ENCODE peak calls at places on chromosomes 2 and 18, in seven cellular contexts. Z is cardiac muscle cell, V is left ventricle myocardium inferior, S is colonic mucosa, H is lower leg skin, Q is mesothelial cell of epicardium, L is stomach. D is an unnamed sample.
A peak's percentile ranks its signal among the peaks of the same experiment; 100 is the strongest.

GRCh38 chr2:47321006-47321405 is 82.0 kb upstream of the MSH2 start:
- DNase-seq in Z (no peak), V (no peak), S (no peak), H (no peak), Q (no peak), L (no peak), D (no peak)

GRCh38 chr2:136539355-136539754 is 226.0 kb upstream of the THSD7B start:
- DNase-seq in Z (no peak), V (no peak), S (no peak), H (no peak), Q (no peak), L (no peak), D (no peak)

GRCh38 chr2:129479892-129480291 is 499.6 kb upstream of the RAB6C start:
- DNase-seq in Z (no peak), V (no peak), S (no peak), H (no peak), Q (no peak), L (no peak), D (no peak)

GRCh38 chr2:174634130-174635014 is 36.8 kb upstream of the WIPF1 start:
- DNase-seq in Z (no peak), V (no peak), S (no peak), H (no peak), Q (no peak), L (no peak), D (peak; percentile 29)

GRCh38 chr2:69097148-69097610 is 84.2 kb downstream of the ANTXR1 start:
- DNase-seq in Z (peak; percentile 46), V (no peak), S (no peak), H (no peak), Q (no peak), L (no peak), D (no peak)

GRCh38 chr2:183172220-183172887 is 48.1 kb downstream of the NUP35 start:
- DNase-seq in Z (no peak), V (no peak), S (no peak), H (no peak), Q (no peak), L (no peak), D (no peak)

GRCh38 chr2:72886505-72887031 is 640 bp upstream of the SPR start:
- DNase-seq in Z (no peak), V (no peak), S (no peak), H (no peak), Q (no peak), L (no peak), D (no peak)

GRCh38 chr2:53877112-53877511 is 17.3 kb upstream of the GPR75 start:
- DNase-seq in Z (no peak), V (no peak), S (no peak), H (no peak), Q (no peak), L (no peak), D (no peak)

GRCh38 chr2:172086349-172087190 is 1.3 kb downstream of the DLX1 start:
- DNase-seq in Z (no peak), V (no peak), S (peak; percentile 60), H (peak; percentile 17), Q (peak; percentile 30), L (no peak), D (no peak)

GRCh38 chr18:59271606-59272220 is 1.5 kb downstream of the RAX start:
- DNase-seq in Z (no peak), V (no peak), S (no peak), H (no peak), Q (no peak), L (no peak), D (no peak)

GRCh38 chr2:219727771-219728429 is 100.5 kb downstream of the SLC4A3 start:
- DNase-seq in Z (peak; percentile 78), V (no peak), S (no peak), H (no peak), Q (no peak), L (no peak), D (no peak)

GRCh38 chr18:22683196-22683676 is 249.9 kb upstream of the RBBP8 start:
- DNase-seq in Z (peak; percentile 86), V (peak; percentile 47), S (peak; percentile 98), H (no peak), Q (peak; percentile 90), L (peak; percentile 91), D (no peak)

GRCh38 chr18:58097127-58097906 is 53.3 kb downstream of the NEDD4L start:
- DNase-seq in Z (peak; percentile 14), V (no peak), S (no peak), H (no peak), Q (no peak), L (peak; percentile 51), D (no peak)

GRCh38 chr2:62455957-62456692 is 49.9 kb downstream of the TMEM17 start:
- DNase-seq in Z (no peak), V (no peak), S (no peak), H (no peak), Q (no peak), L (no peak), D (no peak)

GRCh38 chr2:162107361-162107901 is 33.4 kb upstream of the DPP4 start:
- DNase-seq in Z (no peak), V (no peak), S (no peak), H (no peak), Q (no peak), L (no peak), D (no peak)

GRCh38 chr2:70475266-70475665 is 78.4 kb downstream of the TGFA start:
- DNase-seq in Z (no peak), V (no peak), S (no peak), H (no peak), Q (no peak), L (no peak), D (no peak)

GRCh38 chr2:180202591-180202990 is 195.5 kb upstream of the CWC22 start:
- DNase-seq in Z (peak; percentile 56), V (no peak), S (no peak), H (no peak), Q (no peak), L (no peak), D (no peak)

GRCh38 chr18:24026457-24026856 is 11.9 kb downstream of the TTC39C start:
- DNase-seq in Z (no peak), V (no peak), S (peak; percentile 53), H (peak; percentile 52), Q (no peak), L (no peak), D (no peak)

GRCh38 chr18:24031318-24031717 is 16.8 kb downstream of the TTC39C start:
- DNase-seq in Z (no peak), V (no peak), S (no peak), H (no peak), Q (no peak), L (no peak), D (no peak)

GRCh38 chr18:24027156-24027555 is 12.6 kb downstream of the TTC39C start:
- DNase-seq in Z (peak; percentile 96), V (peak; percentile 29), S (no peak), H (peak; percentile 78), Q (no peak), L (no peak), D (no peak)

GRCh38 chr18:24033644-24034412 is 19.3 kb downstream of the TTC39C start:
- DNase-seq in Z (no peak), V (no peak), S (no peak), H (no peak), Q (no peak), L (no peak), D (no peak)

DNA sequence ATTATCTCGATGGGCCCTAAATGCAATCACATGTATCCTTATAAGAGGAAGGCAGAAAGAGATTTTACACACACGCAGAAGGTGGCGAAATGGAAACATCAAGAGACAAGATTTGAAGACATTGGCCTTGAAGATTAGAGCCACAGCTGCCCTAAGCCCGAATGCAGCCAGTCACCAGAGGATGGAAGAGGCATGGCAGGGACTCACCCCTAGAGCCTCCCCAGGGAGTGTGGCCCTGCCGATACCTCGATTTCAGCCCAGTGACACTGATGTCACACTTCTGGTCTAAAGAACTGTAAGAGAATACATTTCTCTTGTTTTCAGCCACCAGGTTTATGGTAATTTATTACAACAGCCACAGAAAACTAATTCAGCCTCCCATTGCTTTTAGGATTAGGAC is 17.4 kb downstream of the TTC39C start:
- DNase-seq in Z (no peak), V (no peak), S (no peak), H (no peak), Q (no peak), L (no peak), D (no peak)
- TF ChIP-seq CTCF in Z (no peak), V (no peak), S (no peak), H (no peak), Q (no peak), L (no peak), D (no peak)

GRCh38 chr2:122519366-122519765 is 763.9 kb downstream of the TSN start:
- DNase-seq in Z (no peak), V (no peak), S (no peak), H (no peak), Q (no peak), L (no peak), D (no peak)
- TF ChIP-seq CTCF in Z (peak; percentile 11), V (peak; percentile 25), S (no peak), H (no peak), Q (peak; percentile 28), L (no peak), D (no peak)

DNA sequence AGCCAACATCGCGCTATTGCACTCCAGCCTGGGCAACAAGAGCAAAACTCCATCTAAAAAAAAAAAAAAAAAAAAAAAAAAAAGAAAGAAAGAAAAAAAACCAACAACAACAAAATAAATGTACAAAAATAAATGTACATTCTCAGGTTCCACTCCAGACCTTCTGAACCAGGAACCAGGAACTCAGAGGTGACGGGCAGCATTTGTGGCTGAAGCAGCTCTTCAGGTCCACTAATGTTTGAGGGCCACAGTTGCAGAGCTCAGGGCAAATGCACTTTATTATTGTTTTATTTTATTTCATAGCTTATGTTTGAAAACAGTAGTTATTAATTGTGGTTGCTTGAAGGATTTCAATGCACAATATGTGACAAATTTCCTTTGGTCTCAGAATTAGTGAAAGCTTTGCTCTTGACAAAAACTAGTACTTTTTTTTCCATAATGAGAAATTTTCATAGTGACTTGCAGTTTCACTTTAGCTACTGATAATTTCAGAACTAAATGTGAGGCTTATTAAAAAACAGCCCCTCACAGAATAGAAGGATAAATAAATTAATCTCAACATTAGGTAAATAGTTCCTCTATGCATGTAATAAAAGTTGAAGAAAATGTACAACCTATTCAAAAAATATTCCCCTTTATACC is 378.4 kb upstream of the SPHKAP start:
- DNase-seq in Z (no peak), V (no peak), S (no peak), H (no peak), Q (no peak), L (no peak), D (no peak)
- TF ChIP-seq CTCF in Z (no peak), V (no peak), S (no peak), H (no peak), Q (no peak), L (no peak), D (no peak)

DNA sequence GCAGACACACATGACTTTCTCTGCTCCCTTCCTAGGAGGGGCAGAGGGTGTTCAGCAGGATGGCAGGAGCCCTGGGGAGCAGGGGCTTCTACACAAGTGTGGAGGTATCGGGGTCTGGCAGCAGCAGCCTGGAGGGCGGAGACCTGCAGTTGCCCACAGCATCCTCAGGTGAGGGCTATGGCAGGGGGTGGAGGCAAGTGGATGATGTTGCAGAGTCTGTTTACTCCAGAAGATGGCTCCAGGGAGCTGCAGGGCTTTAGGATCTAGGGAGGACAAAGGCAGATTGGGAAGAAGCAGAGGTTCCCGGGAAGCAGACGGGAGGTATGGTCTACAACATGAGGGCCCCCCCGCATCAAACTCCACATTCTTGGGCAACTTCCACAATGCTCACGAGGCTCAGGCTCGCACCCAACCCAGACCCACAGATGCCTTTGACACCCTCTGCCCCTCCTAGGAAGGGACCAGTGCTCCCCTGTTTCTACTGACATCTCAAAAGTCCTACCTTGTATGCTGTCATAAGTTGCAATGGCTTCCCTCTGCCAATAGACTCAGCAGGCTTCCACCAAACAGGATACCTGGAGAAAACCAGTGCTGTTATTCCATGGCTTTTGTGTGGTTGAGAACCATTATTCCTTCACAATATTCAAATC is 12.0 kb upstream of the ATP6V1C2 start:
- DNase-seq in Z (peak; percentile 40), V (no peak), S (peak; percentile 33), H (no peak), Q (no peak), L (no peak), D (no peak)
- TF ChIP-seq CTCF in Z (peak; percentile 44), V (peak; percentile 49), S (peak; percentile 26), H (no peak), Q (no peak), L (no peak), D (no peak)

GRCh38 chr18:9017170-9017899 is 85.2 kb upstream of the NDUFV2 start:
- DNase-seq in Z (peak; percentile 91), V (peak; percentile 73), S (peak; percentile 45), H (peak; percentile 64), Q (no peak), L (peak; percentile 62), D (peak; percentile 50)
- TF ChIP-seq CTCF in Z (no peak), V (no peak), S (no peak), H (no peak), Q (no peak), L (no peak), D (no peak)